ENCODE peak calls at places on chromosomes 11 and 22, in eight cellular contexts. X is lower leg skin, O is prostate gland, C is NB4, W is body of pancreas, Y is uterus, M is adrenal gland, U is right lobe of liver. G is an unnamed sample.

GRCh38 chr11:13480198-13480597 is 15.6 kb downstream of the PTH start:
- DNase-seq in X (no peak), O (no peak), C (no peak), W (no peak), Y (no peak), M (no peak), U (no peak), G (no peak)

GRCh38 chr11:65591939-65592814 is 3.4 kb downstream of the KCNK7 start:
- DNase-seq in X (no peak), O (no peak), C (no peak), W (peak), Y (no peak), M (no peak), U (no peak), G (no peak)

GRCh38 chr11:122344281-122344680 is 228.3 kb upstream of the BLID start:
- DNase-seq in X (no peak), O (no peak), C (no peak), W (no peak), Y (no peak), M (peak), U (no peak), G (no peak)

GRCh38 chr11:18384157-18384641 is 10.2 kb upstream of the LDHA start:
- DNase-seq in X (peak), O (peak), C (peak), W (peak), Y (peak), M (peak), U (peak), G (peak)

GRCh38 chr11:70048279-70049024 is 29.7 kb upstream of the ANO1 start:
- DNase-seq in X (peak), O (peak), C (peak), W (no peak), Y (no peak), M (no peak), U (no peak), G (no peak)

GRCh38 chr22:32502346-32502745 is 27.7 kb downstream of the FBXO7 start:
- DNase-seq in X (no peak), O (no peak), C (no peak), W (no peak), Y (no peak), M (no peak), U (no peak), G (no peak)

GRCh38 chr11:68150029-68150428 is 28.8 kb upstream of the CHKA start:
- DNase-seq in X (peak), O (no peak), C (peak), W (peak), Y (no peak), M (peak), U (peak), G (peak)

GRCh38 chr22:30816413-30816812 is 121.7 kb downstream of the OSBP2 start:
- DNase-seq in X (no peak), O (no peak), C (no peak), W (no peak), Y (no peak), M (no peak), U (no peak), G (no peak)

GRCh38 chr11:112345708-112346107 is 85.0 kb upstream of the PLET1 start:
- DNase-seq in X (peak), O (no peak), C (peak), W (no peak), Y (no peak), M (no peak), U (no peak), G (no peak)

GRCh38 chr22:21449531-21450319 is 17.5 kb upstream of the TMEM191C start:
- DNase-seq in X (peak), O (peak), C (no peak), W (peak), Y (peak), M (peak), U (no peak), G (no peak)

GRCh38 chr11:70397983-70398833 is at the start of gene CTTN:
- DNase-seq in X (peak), O (peak), C (peak), W (peak), Y (peak), M (peak), U (peak), G (peak)

GRCh38 chr11:56977324-56977723 is 11.4 kb upstream of the OR5AK2 start:
- DNase-seq in X (no peak), O (no peak), C (no peak), W (no peak), Y (no peak), M (no peak), U (no peak), G (no peak)

GRCh38 chr22:35915477-35916013 is 113.1 kb downstream of the RBFOX2 start:
- DNase-seq in X (no peak), O (no peak), C (peak), W (no peak), Y (no peak), M (no peak), U (no peak), G (no peak)

GRCh38 chr22:20239063-20239950 is 28.8 kb downstream of the RTN4R start:
- DNase-seq in X (no peak), O (no peak), C (peak), W (no peak), Y (peak), M (no peak), U (peak), G (no peak)

GRCh38 chr11:86644291-86644690 is 28.1 kb downstream of the ME3 start:
- DNase-seq in X (no peak), O (no peak), C (no peak), W (no peak), Y (no peak), M (no peak), U (no peak), G (no peak)

GRCh38 chr11:15958939-15959338 is 397.4 kb downstream of the SOX6 start:
- DNase-seq in X (no peak), O (no peak), C (no peak), W (no peak), Y (no peak), M (no peak), U (no peak), G (no peak)
- TF ChIP-seq POLR2A in X (no peak), O (no peak), C (no peak), W (no peak), Y (no peak), M (no peak), U (no peak), G (no peak)

GRCh38 chr11:130213143-130213978 is 53.8 kb downstream of the ST14 start:
- DNase-seq in X (peak), O (peak), C (peak), W (peak), Y (no peak), M (peak), U (peak), G (peak)

GRCh38 chr11:130212431-130212961 is 52.9 kb downstream of the ST14 start:
- DNase-seq in X (peak), O (no peak), C (no peak), W (no peak), Y (no peak), M (peak), U (no peak), G (no peak)

GRCh38 chr11:130214861-130215530 is 55.4 kb downstream of the ST14 start:
- DNase-seq in X (peak), O (no peak), C (no peak), W (no peak), Y (no peak), M (peak), U (no peak), G (no peak)

GRCh38 chr11:130215531-130216220 is 56.1 kb downstream of the ST14 start:
- DNase-seq in X (peak), O (no peak), C (no peak), W (no peak), Y (no peak), M (no peak), U (no peak), G (no peak)

DNA sequence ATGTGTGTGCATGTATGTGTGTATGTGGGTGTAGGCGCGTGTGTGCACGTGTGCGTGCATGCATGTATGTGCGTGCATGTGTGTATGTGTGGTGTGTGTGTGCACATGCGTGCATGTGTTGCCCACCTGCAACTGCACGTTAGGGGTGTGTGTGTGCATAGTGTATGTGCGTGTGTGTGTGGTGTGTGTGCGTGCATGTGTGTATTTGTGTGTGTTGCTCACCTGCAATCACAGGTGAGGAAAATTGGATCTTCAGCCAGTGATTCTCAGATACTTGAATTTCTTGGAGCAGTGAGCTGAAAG is 54.3 kb downstream of the ST14 start:
- DNase-seq in X (no peak), O (no peak), C (no peak), W (no peak), Y (no peak), M (peak), U (no peak), G (no peak)
- TF ChIP-seq POLR2A in X (no peak), O (no peak), C (no peak), W (no peak), Y (no peak), M (no peak), U (no peak), G (no peak)

DNA sequence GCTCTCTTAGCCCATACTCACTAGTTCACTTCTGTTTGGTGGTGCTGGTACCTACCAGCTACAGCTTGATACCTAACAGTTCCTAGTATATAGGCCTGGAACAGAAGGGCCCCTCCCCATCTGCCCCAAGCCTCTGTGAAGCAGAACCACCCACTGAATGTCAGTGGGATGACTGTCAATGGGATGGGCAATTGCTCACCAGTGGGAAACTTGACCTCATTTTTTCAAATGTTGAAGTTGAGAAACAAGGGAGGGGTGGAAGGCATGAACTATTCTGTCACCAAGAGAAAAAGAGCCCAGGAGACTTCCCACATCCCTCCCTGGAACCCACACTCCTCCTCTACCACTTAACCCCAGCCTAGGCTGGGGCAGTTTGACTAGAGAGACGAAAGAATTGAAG is at the start of gene NLRP10:
- DNase-seq in X (no peak), O (no peak), C (no peak), W (no peak), Y (no peak), M (no peak), U (no peak), G (peak)
- TF ChIP-seq POLR2A in X (no peak), O (no peak), C (no peak), W (no peak), Y (no peak), M (no peak), U (no peak), G (no peak)

GRCh38 chr11:46700251-46701077 is at the start of the genes ARHGAP1 and ZNF408:
- DNase-seq in X (peak), O (peak), C (peak), W (peak), Y (peak), M (peak), U (peak), G (peak)
- TF ChIP-seq POLR2A in X (no peak), O (peak), C (peak), W (peak), Y (peak), M (peak), U (peak), G (peak)

DNA sequence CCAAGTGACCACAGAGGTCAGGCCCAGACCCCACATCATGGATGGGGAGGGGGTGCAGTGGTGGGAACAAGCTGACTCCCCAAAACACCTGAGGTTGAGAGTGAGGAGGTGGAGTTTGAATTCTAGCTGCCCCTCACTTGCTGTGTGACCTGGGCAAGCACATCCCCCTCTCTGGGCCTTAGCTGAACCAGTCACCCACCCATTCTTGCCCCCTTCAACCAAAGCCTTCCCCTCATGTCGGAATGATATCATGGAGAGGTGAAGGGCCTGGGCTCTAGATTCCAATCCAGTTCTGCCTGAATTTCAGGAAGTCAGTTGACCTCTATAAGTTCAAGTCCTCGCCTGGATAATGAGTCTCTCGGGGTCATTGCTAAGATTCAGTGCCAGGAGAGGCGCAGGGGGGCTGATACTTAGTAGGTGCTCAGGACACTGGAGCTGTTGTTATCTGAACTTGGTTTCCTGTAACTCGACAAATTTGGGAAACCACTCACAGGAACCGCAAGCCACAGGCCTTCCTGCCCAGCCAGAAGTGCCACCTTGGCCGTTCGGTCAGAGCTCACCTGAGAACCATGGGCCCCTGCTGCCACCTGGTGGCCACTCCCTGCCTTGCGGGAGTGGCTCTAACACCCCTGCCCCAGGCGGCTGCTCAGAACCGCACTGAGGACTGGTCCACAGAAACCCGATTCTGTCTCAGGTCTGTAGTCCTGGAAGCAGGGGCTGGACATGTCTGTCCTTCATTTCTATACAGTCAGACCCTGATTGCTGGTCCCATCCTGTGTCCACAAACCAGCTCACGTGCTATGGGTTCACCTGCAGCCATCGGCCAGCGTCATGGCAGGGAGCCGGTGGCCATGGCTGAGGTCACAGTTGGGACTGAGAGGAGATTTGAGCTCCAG is 6.9 kb downstream of the CDC42EP1 start:
- DNase-seq in X (peak), O (peak), C (peak), W (peak), Y (peak), M (peak), U (peak), G (no peak)
- TF ChIP-seq POLR2A in X (no peak), O (no peak), C (no peak), W (no peak), Y (no peak), M (no peak), U (peak), G (no peak)